ENCODE peak calls at places on chromosomes 6 and 20, in eight cellular contexts. X is upper lobe of right lung, J is coronary artery, T is tibial artery, I is osteoblast, U is Peyer's patch, Z is transverse colon, L is A549. E is an unnamed sample.

GRCh38 chr20:18001131-18001921 is 32.5 kb downstream of the MGME1 start:
- DNase-seq in X (peak), J (peak), T (peak), I (peak), U (peak), Z (peak), L (peak), E (no peak)

GRCh38 chr6:21885532-21886089 is 292.1 kb downstream of the SOX4 start:
- DNase-seq in X (no peak), J (peak), T (peak), I (peak), U (no peak), Z (no peak), L (peak), E (no peak)

GRCh38 chr6:9516207-9516606 is 898.7 kb downstream of the TFAP2A start:
- DNase-seq in X (no peak), J (no peak), T (no peak), I (peak), U (no peak), Z (no peak), L (peak), E (no peak)

GRCh38 chr20:62409935-62410741 is 3.1 kb upstream of the CABLES2 start:
- DNase-seq in X (peak), J (no peak), T (no peak), I (peak), U (peak), Z (peak), L (peak), E (peak)

GRCh38 chr20:41139227-41140093 is 2.1 kb downstream of the PLCG1 start:
- DNase-seq in X (peak), J (no peak), T (no peak), I (no peak), U (peak), Z (peak), L (no peak), E (no peak)

GRCh38 chr6:135181333-135182119 is 418 bp downstream of the MYB start:
- DNase-seq in X (no peak), J (no peak), T (no peak), I (peak), U (no peak), Z (peak), L (peak), E (peak)

GRCh38 chr6:166006593-166007301 is 160.9 kb downstream of the TBXT start:
- DNase-seq in X (no peak), J (no peak), T (no peak), I (peak), U (no peak), Z (no peak), L (peak), E (no peak)

GRCh38 chr6:74735304-74735703 is 470.5 kb downstream of the COL12A1 start:
- DNase-seq in X (no peak), J (no peak), T (peak), I (peak), U (no peak), Z (no peak), L (no peak), E (no peak)

GRCh38 chr20:44594730-44595129 is 12.4 kb downstream of the PKIG start:
- DNase-seq in X (no peak), J (peak), T (peak), I (peak), U (no peak), Z (no peak), L (peak), E (no peak)

GRCh38 chr20:34996243-34996984 is 40.7 kb downstream of the MYH7B start:
- DNase-seq in X (no peak), J (no peak), T (no peak), I (peak), U (no peak), Z (no peak), L (no peak), E (no peak)

GRCh38 chr20:51428451-51429143 is 113.9 kb downstream of the NFATC2 start:
- DNase-seq in X (peak), J (peak), T (peak), I (peak), U (no peak), Z (peak), L (no peak), E (no peak)
- H3K27ac ChIP-seq in X (peak), J (peak), T (peak), I (no peak), U (no peak), Z (no peak), L (no peak), E (no peak)

GRCh38 chr6:71486466-71486865 is 197.9 kb downstream of the OGFRL1 start:
- DNase-seq in X (no peak), J (no peak), T (no peak), I (no peak), U (no peak), Z (no peak), L (no peak), E (no peak)
- H3K27ac ChIP-seq in X (no peak), J (peak), T (no peak), I (peak), U (no peak), Z (no peak), L (no peak), E (no peak)

GRCh38 chr6:107491059-107491609 is 1.2 kb downstream of the SOBP start:
- DNase-seq in X (peak), J (peak), T (peak), I (peak), U (peak), Z (peak), L (peak), E (no peak)
- H3K27ac ChIP-seq in X (peak), J (peak), T (peak), I (no peak), U (peak), Z (peak), L (peak), E (no peak)

DNA sequence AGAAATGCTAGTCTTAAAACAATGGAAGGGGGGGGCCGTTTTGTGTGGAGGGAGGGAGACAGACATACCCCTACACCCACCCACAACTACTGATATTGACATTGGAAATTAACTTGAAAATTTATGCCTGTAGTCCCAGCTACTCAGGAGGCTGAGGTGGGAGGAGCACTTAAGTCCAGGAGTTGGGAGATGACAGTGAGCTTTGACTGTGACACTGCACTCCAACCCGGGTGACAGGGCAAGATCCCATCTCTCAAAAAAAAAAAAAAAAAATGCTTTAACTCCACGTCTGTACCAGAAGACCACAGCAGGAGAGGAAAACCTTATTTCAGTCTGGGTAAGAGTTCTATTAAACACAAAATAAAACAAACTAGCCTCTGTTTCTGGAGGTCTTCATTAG is 2.2 kb downstream of the TBC1D20 start:
- DNase-seq in X (no peak), J (no peak), T (no peak), I (no peak), U (no peak), Z (no peak), L (no peak), E (no peak)
- H3K27ac ChIP-seq in X (no peak), J (no peak), T (no peak), I (no peak), U (no peak), Z (no peak), L (no peak), E (no peak)

GRCh38 chr6:148530976-148531375 is 188.3 kb downstream of the SASH1 start:
- DNase-seq in X (no peak), J (no peak), T (no peak), I (no peak), U (no peak), Z (no peak), L (no peak), E (no peak)
- H3K27ac ChIP-seq in X (peak), J (peak), T (peak), I (peak), U (peak), Z (peak), L (no peak), E (no peak)

DNA sequence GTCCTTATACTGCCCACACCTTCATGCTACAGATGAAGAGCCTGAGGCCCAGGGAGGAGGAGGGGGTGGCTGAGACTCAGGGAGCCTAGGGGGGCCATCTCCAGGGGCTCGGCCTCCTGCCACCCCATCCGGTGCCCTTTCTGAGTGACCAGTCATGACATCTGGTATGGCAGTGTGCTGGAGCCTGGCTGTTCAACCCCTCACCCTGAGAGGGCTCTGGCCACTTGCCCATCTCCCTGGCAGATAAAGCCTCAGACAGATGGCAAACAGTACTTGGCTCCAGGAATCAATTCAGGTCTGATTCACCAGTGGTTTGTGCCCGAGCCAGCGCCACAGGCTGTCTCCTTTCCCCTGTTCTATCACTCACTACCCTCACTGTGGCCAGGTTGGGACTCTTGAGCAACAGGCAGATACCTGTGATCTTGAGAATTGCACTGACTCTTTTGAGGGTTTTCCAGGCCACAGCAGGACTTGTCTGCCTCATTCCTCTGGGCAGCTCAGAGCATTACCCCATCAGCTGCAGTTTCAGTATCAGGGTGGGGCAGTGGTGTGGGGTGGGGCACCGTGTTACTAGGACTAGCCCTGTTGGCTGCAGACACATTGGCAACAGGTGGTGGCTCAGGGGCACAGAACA is 22.8 kb downstream of the SRSF3 start:
- DNase-seq in X (peak), J (peak), T (peak), I (no peak), U (peak), Z (peak), L (peak), E (peak)
- H3K27ac ChIP-seq in X (peak), J (no peak), T (no peak), I (no peak), U (peak), Z (peak), L (peak), E (peak)

E was measured in small intestine.